ENCODE peak calls at places on chromosomes 4 and X, in eight cellular contexts. One of them, this sample, is unnamed.

GRCh38 chr4:99506781-99507180 is 4.0 kb upstream of the C4orf17 start:
- DNase-seq in AG10803: no peak
- DNase-seq in transverse colon: no peak
- DNase-seq in astrocyte of the spinal cord: no peak
- DNase-seq in AG09309: no peak
- DNase-seq in HCT116: no peak
- DNase-seq in CD8-positive, alpha-beta T cell: no peak
- DNase-seq in DND-41: no peak
- DNase-seq in this sample: peak

GRCh38 chr4:95093936-95094929 is 336.5 kb downstream of the BMPR1B start:
- DNase-seq in AG10803: no peak
- DNase-seq in transverse colon: no peak
- DNase-seq in astrocyte of the spinal cord: no peak
- DNase-seq in AG09309: no peak
- DNase-seq in HCT116: no peak
- DNase-seq in CD8-positive, alpha-beta T cell: no peak
- DNase-seq in DND-41: peak
- DNase-seq in this sample: no peak

GRCh38 chr4:40763228-40763716 is 13.5 kb downstream of the NSUN7 start:
- DNase-seq in AG10803: peak
- DNase-seq in transverse colon: no peak
- DNase-seq in astrocyte of the spinal cord: peak
- DNase-seq in AG09309: peak
- DNase-seq in HCT116: peak
- DNase-seq in CD8-positive, alpha-beta T cell: no peak
- DNase-seq in DND-41: peak
- DNase-seq in this sample: peak

GRCh38 chr4:145623831-145624230 is 4.6 kb downstream of the MMAA start:
- DNase-seq in AG10803: peak
- DNase-seq in transverse colon: no peak
- DNase-seq in astrocyte of the spinal cord: peak
- DNase-seq in AG09309: peak
- DNase-seq in HCT116: no peak
- DNase-seq in CD8-positive, alpha-beta T cell: no peak
- DNase-seq in DND-41: no peak
- DNase-seq in this sample: peak

GRCh38 chr4:6331018-6331417 is 61.4 kb downstream of the WFS1 start:
- DNase-seq in AG10803: peak
- DNase-seq in transverse colon: peak
- DNase-seq in astrocyte of the spinal cord: no peak
- DNase-seq in AG09309: no peak
- DNase-seq in HCT116: no peak
- DNase-seq in CD8-positive, alpha-beta T cell: no peak
- DNase-seq in DND-41: peak
- DNase-seq in this sample: peak

GRCh38 chr4:145679991-145680455 is at the start of gene C4orf51:
- DNase-seq in AG10803: peak
- DNase-seq in transverse colon: no peak
- DNase-seq in astrocyte of the spinal cord: peak
- DNase-seq in AG09309: peak
- DNase-seq in HCT116: no peak
- DNase-seq in CD8-positive, alpha-beta T cell: no peak
- DNase-seq in DND-41: no peak
- DNase-seq in this sample: peak

GRCh38 chr4:7513731-7514130 is 79.0 kb upstream of the PSAPL1 start:
- DNase-seq in AG10803: peak
- DNase-seq in transverse colon: no peak
- DNase-seq in astrocyte of the spinal cord: peak
- DNase-seq in AG09309: peak
- DNase-seq in HCT116: no peak
- DNase-seq in CD8-positive, alpha-beta T cell: no peak
- DNase-seq in DND-41: no peak
- DNase-seq in this sample: no peak

GRCh38 chrX:68249401-68249831 is 183.9 kb downstream of the OPHN1 start:
- DNase-seq in AG10803: no peak
- DNase-seq in transverse colon: no peak
- DNase-seq in astrocyte of the spinal cord: no peak
- DNase-seq in AG09309: no peak
- DNase-seq in HCT116: no peak
- DNase-seq in CD8-positive, alpha-beta T cell: no peak
- DNase-seq in DND-41: no peak
- DNase-seq in this sample: peak

GRCh38 chrX:27251369-27251768 is 211.8 kb downstream of the PPP4R3C start:
- DNase-seq in AG10803: no peak
- DNase-seq in transverse colon: no peak
- DNase-seq in astrocyte of the spinal cord: no peak
- DNase-seq in AG09309: no peak
- DNase-seq in HCT116: no peak
- DNase-seq in CD8-positive, alpha-beta T cell: no peak
- DNase-seq in DND-41: no peak
- DNase-seq in this sample: no peak

GRCh38 chrX:152881289-152881688 is 16.6 kb upstream of the ZNF185 start:
- DNase-seq in AG10803: no peak
- DNase-seq in transverse colon: no peak
- DNase-seq in astrocyte of the spinal cord: no peak
- DNase-seq in AG09309: no peak
- DNase-seq in HCT116: no peak
- DNase-seq in CD8-positive, alpha-beta T cell: no peak
- DNase-seq in DND-41: no peak
- DNase-seq in this sample: no peak

GRCh38 chrX:139932901-139933796 is at the start of gene ATP11C:
- DNase-seq in AG10803: peak
- DNase-seq in transverse colon: peak
- DNase-seq in astrocyte of the spinal cord: peak
- DNase-seq in AG09309: peak
- DNase-seq in HCT116: peak
- DNase-seq in CD8-positive, alpha-beta T cell: peak
- DNase-seq in DND-41: peak
- DNase-seq in this sample: peak

GRCh38 chrX:132214518-132214917 is 4.7 kb downstream of the RAP2C start:
- DNase-seq in AG10803: no peak
- DNase-seq in transverse colon: no peak
- DNase-seq in astrocyte of the spinal cord: no peak
- DNase-seq in AG09309: no peak
- DNase-seq in HCT116: no peak
- DNase-seq in CD8-positive, alpha-beta T cell: no peak
- DNase-seq in DND-41: no peak
- DNase-seq in this sample: no peak

GRCh38 chr4:117324851-117325491 is 239.6 kb upstream of the TRAM1L1 start:
- DNase-seq in AG10803: no peak
- DNase-seq in transverse colon: no peak
- DNase-seq in astrocyte of the spinal cord: peak
- DNase-seq in AG09309: no peak
- DNase-seq in HCT116: peak
- DNase-seq in CD8-positive, alpha-beta T cell: no peak
- DNase-seq in DND-41: no peak
- DNase-seq in this sample: peak

GRCh38 chr4:114180481-114180880 is 201.0 kb upstream of the ARSJ start:
- DNase-seq in AG10803: peak
- DNase-seq in transverse colon: no peak
- DNase-seq in astrocyte of the spinal cord: peak
- DNase-seq in AG09309: peak
- DNase-seq in HCT116: peak
- DNase-seq in CD8-positive, alpha-beta T cell: peak
- DNase-seq in DND-41: peak
- DNase-seq in this sample: peak

DNA sequence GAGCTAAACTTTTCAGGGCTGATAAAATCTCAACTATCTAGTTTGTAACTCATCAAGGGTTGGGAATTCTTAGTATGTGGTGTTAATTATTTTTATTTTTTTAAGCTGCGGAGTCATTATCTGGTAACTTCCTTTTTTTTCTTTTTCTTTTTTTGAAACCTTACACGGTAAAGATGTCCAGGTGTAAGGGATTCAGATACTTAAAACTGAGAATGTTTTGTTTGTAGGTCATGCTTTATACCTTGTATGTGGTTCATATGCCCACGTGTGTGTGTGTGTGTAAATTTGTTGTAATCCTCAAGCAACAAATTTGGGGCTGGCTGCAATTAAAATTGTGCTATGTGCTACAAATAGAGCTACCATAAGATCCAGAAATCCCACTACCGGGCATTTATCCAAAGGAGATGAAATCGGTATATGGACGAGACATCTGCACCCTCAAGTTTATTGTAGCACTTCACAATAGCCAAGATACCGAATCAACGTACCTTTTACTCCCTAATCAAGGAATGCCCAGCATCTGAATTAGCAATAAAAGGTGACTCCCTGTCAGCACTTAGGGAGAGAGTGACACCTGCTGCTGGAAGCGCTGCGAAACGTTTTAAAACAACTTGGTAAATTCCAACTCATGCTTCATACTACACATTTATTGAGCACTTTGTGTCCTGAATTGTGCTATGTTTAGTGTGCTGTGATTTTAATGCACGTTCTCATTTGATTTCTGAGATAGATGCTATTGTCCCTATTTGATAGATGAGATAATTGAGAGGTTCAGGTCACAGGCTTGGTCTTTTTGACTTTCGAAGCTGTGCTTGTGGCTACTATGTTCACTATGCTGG is 16.1 kb downstream of the MSMO1 start:
- DNase-seq in AG10803: no peak
- DNase-seq in transverse colon: no peak
- DNase-seq in astrocyte of the spinal cord: peak
- DNase-seq in AG09309: no peak
- DNase-seq in HCT116: no peak
- DNase-seq in CD8-positive, alpha-beta T cell: no peak
- DNase-seq in DND-41: no peak
- DNase-seq in this sample: peak
- TF ChIP-seq CTCF in AG10803: peak
- TF ChIP-seq CTCF in transverse colon: no peak
- TF ChIP-seq CTCF in astrocyte of the spinal cord: peak
- TF ChIP-seq CTCF in AG09309: peak
- TF ChIP-seq CTCF in HCT116: peak
- TF ChIP-seq CTCF in CD8-positive, alpha-beta T cell: no peak
- TF ChIP-seq CTCF in DND-41: peak
- TF ChIP-seq CTCF in this sample: peak

DNA sequence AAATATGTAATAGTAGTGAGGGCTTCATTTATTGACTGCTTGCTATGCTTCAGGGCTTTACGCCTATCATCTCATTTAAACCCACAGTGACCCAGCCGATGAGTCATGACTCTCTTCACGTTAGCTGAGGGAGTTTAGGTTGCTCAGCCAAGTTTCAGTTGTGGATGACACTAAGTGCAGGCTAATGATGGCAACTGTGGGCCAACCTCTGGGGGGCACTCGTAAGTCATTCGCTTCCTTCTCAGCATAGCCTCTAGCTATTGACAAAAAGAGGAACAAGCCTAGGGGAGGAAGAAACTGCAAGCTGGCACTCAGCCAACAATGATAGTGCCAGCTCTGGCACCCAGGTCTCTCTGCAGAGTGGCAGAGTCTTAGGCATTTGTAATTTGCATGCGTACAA is 325.0 kb downstream of the ARHGAP10 start:
- DNase-seq in AG10803: peak
- DNase-seq in transverse colon: peak
- DNase-seq in astrocyte of the spinal cord: peak
- DNase-seq in AG09309: peak
- DNase-seq in HCT116: peak
- DNase-seq in CD8-positive, alpha-beta T cell: peak
- DNase-seq in DND-41: no peak
- DNase-seq in this sample: peak
- TF ChIP-seq CTCF in AG10803: no peak
- TF ChIP-seq CTCF in transverse colon: no peak
- TF ChIP-seq CTCF in astrocyte of the spinal cord: peak
- TF ChIP-seq CTCF in AG09309: no peak
- TF ChIP-seq CTCF in HCT116: no peak
- TF ChIP-seq CTCF in CD8-positive, alpha-beta T cell: no peak
- TF ChIP-seq CTCF in DND-41: no peak
- TF ChIP-seq CTCF in this sample: no peak

GRCh38 chr4:128162434-128162833 is 101.3 kb downstream of the LARP1B start:
- DNase-seq in AG10803: no peak
- DNase-seq in transverse colon: no peak
- DNase-seq in astrocyte of the spinal cord: peak
- DNase-seq in AG09309: no peak
- DNase-seq in HCT116: no peak
- DNase-seq in CD8-positive, alpha-beta T cell: no peak
- DNase-seq in DND-41: no peak
- DNase-seq in this sample: peak

GRCh38 chr4:128163177-128164117 is 102.3 kb downstream of the LARP1B start:
- DNase-seq in AG10803: peak
- DNase-seq in transverse colon: no peak
- DNase-seq in astrocyte of the spinal cord: peak
- DNase-seq in AG09309: peak
- DNase-seq in HCT116: peak
- DNase-seq in CD8-positive, alpha-beta T cell: no peak
- DNase-seq in DND-41: no peak
- DNase-seq in this sample: peak

GRCh38 chr4:128161138-128161537 is 100.0 kb downstream of the LARP1B start:
- DNase-seq in AG10803: no peak
- DNase-seq in transverse colon: no peak
- DNase-seq in astrocyte of the spinal cord: no peak
- DNase-seq in AG09309: no peak
- DNase-seq in HCT116: no peak
- DNase-seq in CD8-positive, alpha-beta T cell: no peak
- DNase-seq in DND-41: no peak
- DNase-seq in this sample: no peak

GRCh38 chr4:128158894-128159293 is 97.8 kb downstream of the LARP1B start:
- DNase-seq in AG10803: no peak
- DNase-seq in transverse colon: no peak
- DNase-seq in astrocyte of the spinal cord: no peak
- DNase-seq in AG09309: no peak
- DNase-seq in HCT116: no peak
- DNase-seq in CD8-positive, alpha-beta T cell: no peak
- DNase-seq in DND-41: no peak
- DNase-seq in this sample: no peak

DNA sequence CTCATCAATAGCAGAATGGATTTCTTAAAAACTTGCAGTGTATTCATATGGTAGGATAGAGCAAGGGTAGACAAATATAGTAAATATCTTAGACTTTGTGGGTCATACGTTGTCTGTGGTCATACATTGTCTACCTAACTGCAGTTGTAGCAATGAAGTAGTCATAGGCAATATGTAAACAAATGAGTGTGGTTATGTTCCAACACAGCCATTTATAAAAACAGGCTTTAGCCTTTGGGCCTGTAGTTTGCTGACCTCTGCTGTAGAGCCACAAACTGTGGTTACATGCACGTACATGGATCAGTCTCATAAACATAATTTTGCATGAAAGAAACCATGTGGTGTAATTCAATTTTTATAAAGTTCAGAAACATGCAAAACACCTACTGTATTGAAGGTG is 98.9 kb downstream of the LARP1B start:
- DNase-seq in AG10803: peak
- DNase-seq in transverse colon: no peak
- DNase-seq in astrocyte of the spinal cord: peak
- DNase-seq in AG09309: no peak
- DNase-seq in HCT116: no peak
- DNase-seq in CD8-positive, alpha-beta T cell: no peak
- DNase-seq in DND-41: no peak
- DNase-seq in this sample: no peak
- TF ChIP-seq CTCF in AG10803: no peak
- TF ChIP-seq CTCF in transverse colon: no peak
- TF ChIP-seq CTCF in astrocyte of the spinal cord: no peak
- TF ChIP-seq CTCF in AG09309: no peak
- TF ChIP-seq CTCF in HCT116: no peak
- TF ChIP-seq CTCF in CD8-positive, alpha-beta T cell: no peak
- TF ChIP-seq CTCF in DND-41: no peak
- TF ChIP-seq CTCF in this sample: no peak

DNA sequence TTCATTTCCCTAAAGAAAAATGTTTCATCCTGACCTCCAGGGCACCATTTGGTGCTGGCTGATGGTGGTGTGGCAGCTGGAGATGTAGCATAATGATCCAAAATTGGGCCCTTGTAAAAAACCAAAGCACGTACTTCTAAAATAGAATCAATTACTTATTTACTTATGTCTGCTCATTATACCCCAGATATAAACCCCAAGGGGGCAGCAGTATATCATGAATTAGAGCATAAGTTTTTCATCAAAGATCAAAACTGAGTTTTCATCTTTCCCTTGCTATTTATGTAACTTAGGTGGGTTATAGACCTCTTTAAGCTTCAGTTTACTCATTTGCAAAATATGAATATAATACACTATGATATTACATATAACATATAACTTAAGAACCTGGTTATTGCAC is 241.1 kb downstream of the TACR3 start:
- DNase-seq in AG10803: no peak
- DNase-seq in transverse colon: no peak
- DNase-seq in astrocyte of the spinal cord: peak
- DNase-seq in AG09309: no peak
- DNase-seq in HCT116: no peak
- DNase-seq in CD8-positive, alpha-beta T cell: no peak
- DNase-seq in DND-41: no peak
- DNase-seq in this sample: peak
- TF ChIP-seq CTCF in AG10803: peak
- TF ChIP-seq CTCF in transverse colon: no peak
- TF ChIP-seq CTCF in astrocyte of the spinal cord: no peak
- TF ChIP-seq CTCF in AG09309: peak
- TF ChIP-seq CTCF in HCT116: peak
- TF ChIP-seq CTCF in CD8-positive, alpha-beta T cell: no peak
- TF ChIP-seq CTCF in DND-41: peak
- TF ChIP-seq CTCF in this sample: no peak